ENCODE peak calls at places on chromosomes 1 and 21, in six cellular contexts. G, L, R, S, J and F are unnamed samples.

GRCh38 chr1:30774550-30775432 is 17.2 kb upstream of the LAPTM5 start:
- DNase-seq in G (no peak), L (no peak), R (no peak), S (no peak), J (no peak), F (no peak)

GRCh38 chr1:184514447-184514846 is 127.6 kb downstream of the C1orf21 start:
- DNase-seq in G (no peak), L (no peak), R (no peak), S (no peak), J (no peak), F (no peak)

GRCh38 chr1:115927971-115928370 is 48.3 kb upstream of the SLC22A15 start:
- DNase-seq in G (no peak), L (no peak), R (no peak), S (no peak), J (no peak), F (no peak)

GRCh38 chr1:181646723-181647122 is 163.4 kb downstream of the CACNA1E start:
- DNase-seq in G (no peak), L (no peak), R (no peak), S (no peak), J (no peak), F (no peak)

GRCh38 chr1:16167331-16168143 is 11.7 kb upstream of the EPHA2 start:
- DNase-seq in G (no peak), L (no peak), R (peak), S (no peak), J (no peak), F (no peak)

GRCh38 chr1:207001492-207002245 is 30.9 kb downstream of the C1orf116 start:
- DNase-seq in G (no peak), L (no peak), R (no peak), S (no peak), J (no peak), F (no peak)

GRCh38 chr1:218374401-218374848 is 29.3 kb downstream of the TGFB2 start:
- DNase-seq in G (no peak), L (no peak), R (no peak), S (no peak), J (no peak), F (no peak)

GRCh38 chr1:78645728-78646127 is 3.9 kb upstream of the IFI44 start:
- DNase-seq in G (no peak), L (no peak), R (no peak), S (no peak), J (no peak), F (no peak)

GRCh38 chr1:236753554-236753953 is 41.5 kb upstream of the MTR start:
- DNase-seq in G (peak), L (peak), R (peak), S (no peak), J (no peak), F (no peak)

GRCh38 chr21:20997308-20997632 is 939 bp upstream of the NCAM2 start:
- DNase-seq in G (no peak), L (no peak), R (no peak), S (peak), J (no peak), F (no peak)

GRCh38 chr1:234838182-234838581 is 228.2 kb upstream of the IRF2BP2 start:
- DNase-seq in G (no peak), L (no peak), R (no peak), S (no peak), J (no peak), F (no peak)

GRCh38 chr1:902023-902422 is 21.7 kb upstream of the SAMD11 start:
- DNase-seq in G (no peak), L (no peak), R (peak), S (no peak), J (no peak), F (no peak)

GRCh38 chr1:113042336-113043143 is 30.5 kb upstream of the LRIG2 start:
- DNase-seq in G (peak), L (peak), R (peak), S (peak), J (peak), F (peak)

GRCh38 chr1:7985851-7986612 is 24.5 kb downstream of the PARK7 start:
- DNase-seq in G (no peak), L (no peak), R (no peak), S (no peak), J (no peak), F (no peak)

GRCh38 chr1:209643295-209644020 is 8.8 kb downstream of the LAMB3 start:
- DNase-seq in G (peak), L (peak), R (no peak), S (peak), J (peak), F (no peak)

GRCh38 chr1:64519921-64520320 is 50.0 kb downstream of the CACHD1 start:
- DNase-seq in G (peak), L (peak), R (no peak), S (no peak), J (no peak), F (no peak)

GRCh38 chr21:28283652-28284490 is 708.8 kb downstream of the LTN1 start:
- DNase-seq in G (no peak), L (peak), R (peak), S (no peak), J (no peak), F (no peak)

GRCh38 chr21:33196956-33197374 is 32.8 kb upstream of the IFNAR2 start:
- DNase-seq in G (peak), L (peak), R (peak), S (peak), J (no peak), F (no peak)